ENCODE peak calls at places on chromosomes 4 and X, in five cellular contexts. B is H1, T is mesenchymal stem cell, U is IMR-90, D is trophoblast cell. C is an unnamed sample.

GRCh38 chr4:188554413-188554812 is 415.2 kb downstream of the TRIML1 start:
- DNase-seq in B (no peak), T (no peak), U (no peak), D (peak), C (no peak)

GRCh38 chr4:145679520-145679919 is 426 bp upstream of the C4orf51 start:
- DNase-seq in B (no peak), T (peak), U (peak), D (no peak), C (no peak)

GRCh38 chr4:176001171-176002006 is 64.3 kb upstream of the WDR17 start:
- DNase-seq in B (peak), T (peak), U (peak), D (no peak), C (peak)

GRCh38 chrX:103849558-103849957 is 17.5 kb upstream of the RAB9B start:
- DNase-seq in B (no peak), T (no peak), U (no peak), D (no peak), C (no peak)

GRCh38 chrX:111411591-111412371 is at the start of gene DCX:
- DNase-seq in B (no peak), T (no peak), U (no peak), D (no peak), C (no peak)

GRCh38 chrX:77448170-77448569 is 981 bp downstream of the FGF16 start:
- DNase-seq in B (no peak), T (no peak), U (no peak), D (no peak), C (no peak)

GRCh38 chr4:41129128-41129754 is 85.1 kb downstream of the APBB2 start:
- DNase-seq in B (no peak), T (no peak), U (no peak), D (no peak), C (no peak)

GRCh38 chrX:40439625-40440532 is 140.9 kb upstream of the ATP6AP2 start:
- DNase-seq in B (no peak), T (no peak), U (no peak), D (no peak), C (no peak)

GRCh38 chr4:149223659-149224058 is 592.0 kb downstream of the IQCM start:
- DNase-seq in B (no peak), T (no peak), U (peak), D (no peak), C (no peak)

GRCh38 chrX:16119353-16120220 is 3.8 kb upstream of the GRPR start:
- DNase-seq in B (no peak), T (no peak), U (no peak), D (no peak), C (no peak)

GRCh38 chr4:182449186-182449880 is 206.1 kb downstream of the TENM3 start:
- DNase-seq in B (peak), T (peak), U (peak), D (peak), C (no peak)

GRCh38 chrX:150984164-150984824 is 1.2 kb downstream of the HMGB3 start:
- DNase-seq in B (no peak), T (no peak), U (no peak), D (no peak), C (peak)

GRCh38 chr4:169922632-169923276 is 103.4 kb downstream of the MFAP3L start:
- DNase-seq in B (no peak), T (no peak), U (no peak), D (no peak), C (no peak)

GRCh38 chrX:96314974-96315373 is 369.7 kb upstream of the DIAPH2 start:
- DNase-seq in B (no peak), T (peak), U (peak), D (no peak), C (no peak)

GRCh38 chr4:17502764-17503163 is 9.1 kb downstream of the QDPR start:
- DNase-seq in B (no peak), T (no peak), U (peak), D (no peak), C (no peak)

GRCh38 chr4:80307774-80308465 is 27.6 kb upstream of the CFAP299 start:
- DNase-seq in B (no peak), T (peak), U (peak), D (no peak), C (no peak)

GRCh38 chr4:158676076-158676475 is 4.0 kb downstream of the ETFDH start:
- DNase-seq in B (no peak), T (no peak), U (no peak), D (no peak), C (no peak)

GRCh38 chrX:129512409-129512808 is 10.9 kb downstream of the SMARCA1 start:
- DNase-seq in B (no peak), T (no peak), U (no peak), D (no peak), C (no peak)

GRCh38 chr4:121411151-121411744 is 30.4 kb upstream of the QRFPR start:
- DNase-seq in B (peak), T (no peak), U (no peak), D (no peak), C (no peak)

GRCh38 chr4:17447056-17447455 is 64.8 kb downstream of the QDPR start:
- DNase-seq in B (no peak), T (no peak), U (peak), D (no peak), C (no peak)

GRCh38 chrX:7771788-7772438 is 71.1 kb upstream of the VCX start:
- DNase-seq in B (no peak), T (no peak), U (no peak), D (no peak), C (no peak)

GRCh38 chr4:126738527-126738923 is 894.2 kb upstream of the INTU start:
- DNase-seq in B (no peak), T (no peak), U (no peak), D (no peak), C (no peak)
- H4K8ac ChIP-seq in B (no peak), T (no peak), U (no peak), D (no peak), C (no peak)

GRCh38 chrX:86149089-86149488 is 838 bp downstream of the DACH2 start:
- DNase-seq in B (no peak), T (no peak), U (no peak), D (no peak), C (no peak)
- H3K4me2 ChIP-seq in B (peak), T (no peak), U (peak), D (peak), C (peak)

GRCh38 chr4:57403591-57403990 is 293.4 kb upstream of the IGFBP7 start:
- DNase-seq in B (no peak), T (no peak), U (no peak), D (no peak), C (no peak)
- H4K8ac ChIP-seq in B (no peak), T (no peak), U (no peak), D (no peak), C (no peak)

DNA sequence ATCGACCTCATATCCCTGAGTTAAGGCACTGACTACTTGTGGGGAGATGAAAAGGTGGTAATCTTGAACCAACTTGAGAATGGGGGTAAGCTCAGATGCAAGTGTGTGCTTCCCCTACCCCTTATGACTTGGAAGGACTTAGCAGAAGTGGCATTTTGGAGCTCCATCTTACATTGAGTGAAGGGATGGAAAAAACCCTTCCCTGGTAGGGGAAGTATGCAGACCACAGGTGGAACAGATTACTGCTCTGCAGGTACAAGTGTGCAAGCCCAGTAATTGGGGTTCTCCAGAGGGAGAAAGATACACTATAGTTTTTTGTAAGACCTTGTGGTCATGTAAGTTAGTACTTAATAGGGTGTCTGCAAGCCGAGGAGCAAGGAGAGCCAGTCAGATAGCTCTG is 12.2 kb upstream of the WDR1 start:
- DNase-seq in B (no peak), T (no peak), U (no peak), D (no peak), C (no peak)
- H3K4me2 ChIP-seq in B (no peak), T (no peak), U (no peak), D (no peak), C (no peak)

GRCh38 chrX:1597345-1598020 is 6.1 kb downstream of the AKAP17A start:
- DNase-seq in B (no peak), T (no peak), U (no peak), D (no peak), C (no peak)

GRCh38 chrX:1598021-1598875 is 6.8 kb downstream of the AKAP17A start:
- DNase-seq in B (no peak), T (no peak), U (no peak), D (no peak), C (no peak)

GRCh38 chrX:1596676-1597344 is 5.4 kb downstream of the AKAP17A start:
- DNase-seq in B (no peak), T (no peak), U (no peak), D (no peak), C (no peak)

GRCh38 chrX:1593286-1594271 is 2.2 kb downstream of the AKAP17A start:
- DNase-seq in B (no peak), T (no peak), U (no peak), D (no peak), C (no peak)

DNA sequence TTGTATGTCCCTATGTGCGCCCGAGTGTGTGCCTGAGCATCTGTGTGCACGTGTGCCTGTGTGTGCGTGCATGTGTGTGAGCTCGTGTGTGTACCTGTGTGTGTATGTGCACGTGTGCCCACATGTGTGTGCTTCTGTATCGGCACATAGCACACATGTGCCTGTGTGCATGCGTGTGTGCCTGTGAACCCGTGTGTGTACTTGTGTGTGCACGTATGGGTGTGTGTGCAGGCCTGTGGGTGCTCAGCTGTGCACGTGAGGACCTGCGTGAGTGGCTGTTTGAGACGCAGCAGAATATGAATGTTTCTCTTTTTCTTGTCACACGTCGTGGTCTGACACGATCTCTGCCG is 4.3 kb downstream of the AKAP17A start:
- DNase-seq in B (no peak), T (no peak), U (no peak), D (no peak), C (no peak)
- H4K8ac ChIP-seq in B (peak), T (peak), U (no peak), D (no peak), C (no peak)

GRCh38 chrX:85992811-85993229 is 54.5 kb downstream of the CHM start:
- DNase-seq in B (no peak), T (peak), U (peak), D (no peak), C (no peak)

GRCh38 chrX:85994787-85995186 is 52.6 kb downstream of the CHM start:
- DNase-seq in B (no peak), T (peak), U (no peak), D (no peak), C (no peak)

GRCh38 chrX:85994228-85994627 is 53.1 kb downstream of the CHM start:
- DNase-seq in B (no peak), T (peak), U (no peak), D (no peak), C (no peak)

GRCh38 chrX:85995641-85996040 is 51.7 kb downstream of the CHM start:
- DNase-seq in B (no peak), T (no peak), U (no peak), D (no peak), C (no peak)

GRCh38 chrX:85993539-85994197 is 53.7 kb downstream of the CHM start:
- DNase-seq in B (no peak), T (peak), U (peak), D (no peak), C (no peak)
- H3K4me2 ChIP-seq in B (no peak), T (no peak), U (no peak), D (no peak), C (no peak)

C was measured in neuronal stem cell.